ENCODE peak calls at places on chromosome 13, in six cellular contexts. S is mucosa of descending colon, E is stomach, A is body of pancreas, G is AG04450, V is fibroblast of mammary gland. B is an unnamed sample.
A peak's percentile ranks its signal among the peaks of the same experiment; 100 is the strongest.

GRCh38 chr13:75762066-75762937 is 126.2 kb downstream of the LMO7 start:
- DNase-seq in S (no peak), E (peak; percentile 26), A (no peak), G (no peak), V (peak; percentile 57), B (no peak)

GRCh38 chr13:44218501-44219240 is 155.0 kb upstream of the SERP2 start:
- DNase-seq in S (peak; percentile 60), E (peak; percentile 89), A (peak; percentile 75), G (no peak), V (peak; percentile 52), B (no peak)

GRCh38 chr13:53010374-53011105 is 18.1 kb upstream of the OLFM4 start:
- DNase-seq in S (peak; percentile 51), E (peak; percentile 77), A (peak; percentile 73), G (no peak), V (no peak), B (peak; percentile 9)

GRCh38 chr13:79477968-79478367 is 3.0 kb upstream of the NDFIP2 start:
- DNase-seq in S (no peak), E (no peak), A (no peak), G (no peak), V (no peak), B (no peak)

GRCh38 chr13:113995051-113995601 is 21.2 kb upstream of the C13orf46 start:
- DNase-seq in S (peak; percentile 17), E (no peak), A (no peak), G (no peak), V (no peak), B (no peak)

GRCh38 chr13:106382569-106382968 is 152.9 kb downstream of the EFNB2 start:
- DNase-seq in S (no peak), E (no peak), A (no peak), G (no peak), V (no peak), B (no peak)

GRCh38 chr13:30744056-30744684 is 8.8 kb downstream of the ALOX5AP start:
- DNase-seq in S (peak; percentile 54), E (peak; percentile 56), A (no peak), G (no peak), V (peak; percentile 58), B (no peak)

GRCh38 chr13:60591348-60591747 is 194.3 kb downstream of the TDRD3 start:
- DNase-seq in S (no peak), E (no peak), A (no peak), G (no peak), V (peak; percentile 93), B (no peak)

GRCh38 chr13:53848546-53848945 is 819.9 kb downstream of the OLFM4 start:
- DNase-seq in S (no peak), E (no peak), A (no peak), G (no peak), V (no peak), B (no peak)

GRCh38 chr13:22455036-22455435 is 725.7 kb upstream of the SGCG start:
- DNase-seq in S (no peak), E (no peak), A (no peak), G (no peak), V (no peak), B (peak; percentile 52)

GRCh38 chr13:21579754-21580316 is 24.1 kb downstream of the MICU2 start:
- DNase-seq in S (no peak), E (no peak), A (no peak), G (no peak), V (no peak), B (no peak)

GRCh38 chr13:54402495-54402894 is 1373.9 kb downstream of the OLFM4 start:
- DNase-seq in S (no peak), E (no peak), A (no peak), G (no peak), V (no peak), B (no peak)

GRCh38 chr13:91123456-91124127 is 223.9 kb upstream of the MIR17HG start:
- DNase-seq in S (no peak), E (no peak), A (no peak), G (no peak), V (no peak), B (no peak)

GRCh38 chr13:87042946-87043345 is 628.2 kb upstream of the SLITRK5 start:
- DNase-seq in S (no peak), E (no peak), A (no peak), G (no peak), V (peak; percentile 53), B (no peak)

GRCh38 chr13:113880651-113881611 is 17.1 kb upstream of the GAS6 start:
- DNase-seq in S (no peak), E (no peak), A (peak; percentile 13), G (no peak), V (no peak), B (no peak)

GRCh38 chr13:53778937-53779336 is 750.3 kb downstream of the OLFM4 start:
- DNase-seq in S (no peak), E (no peak), A (no peak), G (no peak), V (no peak), B (no peak)

GRCh38 chr13:48633695-48634094 is 20.0 kb upstream of the CYSLTR2 start:
- DNase-seq in S (no peak), E (no peak), A (no peak), G (no peak), V (no peak), B (no peak)

GRCh38 chr13:52414963-52415362 is 9.0 kb upstream of the THSD1 start:
- DNase-seq in S (no peak), E (no peak), A (no peak), G (no peak), V (peak; percentile 54), B (no peak)

GRCh38 chr13:70253834-70254233 is 145.6 kb upstream of the KLHL1 start:
- DNase-seq in S (no peak), E (no peak), A (no peak), G (no peak), V (no peak), B (peak; percentile 21)

GRCh38 chr13:113345486-113345885 is 18.4 kb downstream of the GRTP1 start:
- DNase-seq in S (no peak), E (no peak), A (no peak), G (no peak), V (no peak), B (no peak)

GRCh38 chr13:44024496-44025155 is 144.9 kb downstream of the LACC1 start:
- DNase-seq in S (no peak), E (no peak), A (no peak), G (no peak), V (no peak), B (no peak)

GRCh38 chr13:52459668-52460067 is 4.4 kb downstream of the CKAP2 start:
- DNase-seq in S (no peak), E (no peak), A (no peak), G (peak; percentile 21), V (peak; percentile 87), B (no peak)

DNA sequence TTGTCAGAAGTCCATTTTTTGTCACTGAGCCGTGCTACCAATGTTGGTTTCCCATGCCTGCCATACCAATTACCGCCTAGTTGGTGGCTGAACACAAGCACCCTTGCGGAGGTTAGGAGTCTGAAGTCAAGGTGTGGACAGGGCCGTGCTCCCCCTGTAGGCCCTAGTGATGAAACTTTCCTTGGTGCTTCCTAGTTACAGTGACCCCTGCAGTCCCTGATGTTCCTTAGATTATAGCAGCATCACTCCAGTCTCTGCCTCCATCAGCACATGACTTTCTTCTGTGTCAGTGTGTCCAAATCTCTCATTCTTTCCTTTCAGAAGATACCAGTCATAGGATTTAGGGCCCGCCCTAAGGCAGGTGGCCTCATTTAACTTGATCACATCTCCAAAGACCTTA is 99.0 kb downstream of the MYO16 start:
- DNase-seq in S (no peak), E (no peak), A (no peak), G (no peak), V (no peak), B (no peak)
- TF ChIP-seq CTCF in S (no peak), E (no peak), A (no peak), G (peak; percentile 3), V (no peak), B (peak; percentile 28)

GRCh38 chr13:99997702-99998219 is 16.2 kb downstream of the ZIC2 start:
- DNase-seq in S (peak; percentile 26), E (no peak), A (no peak), G (no peak), V (no peak), B (no peak)
- H3K4me3 ChIP-seq in S (no peak overlapping the region), E (no peak overlapping the region), A (no peak overlapping the region), G (no peak overlapping the region), V (no peak overlapping the region), B (no peak overlapping the region)

GRCh38 chr13:36509369-36509768 is 77.1 kb downstream of the CCNA1 start:
- DNase-seq in S (no peak), E (no peak), A (no peak), G (no peak), V (no peak), B (no peak)
- TF ChIP-seq CTCF in S (no peak), E (no peak), A (no peak), G (no peak), V (no peak), B (peak; percentile 16)

GRCh38 chr13:112134150-112135075 is 67.5 kb downstream of the SOX1 start:
- DNase-seq in S (no peak), E (peak; percentile 19), A (no peak), G (no peak), V (no peak), B (no peak)

GRCh38 chr13:112133489-112134149 is 66.7 kb downstream of the SOX1 start:
- DNase-seq in S (no peak), E (no peak), A (no peak), G (no peak), V (no peak), B (no peak)

GRCh38 chr13:112136095-112136494 is 69.1 kb downstream of the SOX1 start:
- DNase-seq in S (no peak), E (peak; percentile 15), A (no peak), G (no peak), V (no peak), B (no peak)

GRCh38 chr13:112140366-112140765 is 73.4 kb downstream of the SOX1 start:
- DNase-seq in S (no peak), E (peak; percentile 3), A (no peak), G (no peak), V (no peak), B (no peak)

DNA sequence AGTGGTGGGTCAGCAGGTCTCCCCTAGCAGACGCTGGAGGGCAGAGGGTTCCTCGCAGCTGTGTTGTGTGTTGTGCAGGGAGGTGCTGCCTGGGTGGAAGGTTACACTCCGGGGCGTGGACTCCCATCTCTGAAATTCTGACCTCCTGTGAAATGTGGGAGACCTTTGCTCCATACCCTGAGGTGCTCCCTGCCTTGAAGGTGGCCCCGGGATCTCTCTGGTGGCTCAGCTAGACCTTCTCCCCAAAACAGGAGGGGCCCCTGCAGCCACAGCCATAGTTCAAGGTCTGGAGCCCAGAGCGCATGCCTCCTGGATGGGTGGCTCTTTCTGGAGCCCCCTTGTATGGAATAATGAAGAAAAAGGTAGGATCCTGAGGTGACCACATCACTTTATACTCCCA is 70.2 kb downstream of the SOX1 start:
- DNase-seq in S (no peak), E (peak; percentile 8), A (no peak), G (no peak), V (no peak), B (no peak)
- H3K4me3 ChIP-seq in S (no peak overlapping the region), E (no peak overlapping the region), A (no peak overlapping the region), G (no peak overlapping the region), V (no peak overlapping the region), B (no peak overlapping the region)

DNA sequence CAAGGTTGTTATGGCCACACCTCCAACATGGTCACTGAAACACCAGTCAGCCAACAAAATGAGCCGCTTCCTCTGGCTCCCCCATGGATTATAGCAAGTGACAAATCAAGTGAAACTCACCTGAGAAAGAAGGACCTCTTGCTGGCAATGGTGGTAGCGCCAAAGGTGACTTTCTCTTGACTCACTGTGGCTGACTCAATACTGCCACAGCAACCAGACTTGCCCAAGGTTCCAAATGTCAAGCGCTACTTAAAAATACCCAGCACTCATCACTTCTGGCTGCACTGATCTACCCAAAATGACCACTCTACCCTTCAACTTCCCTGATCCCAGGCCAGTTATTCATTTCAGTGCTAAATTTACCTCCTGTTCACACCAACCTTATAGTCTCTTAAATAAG is 495.5 kb downstream of the FOXO1 start:
- DNase-seq in S (no peak), E (no peak), A (no peak), G (no peak), V (no peak), B (no peak)
- TF ChIP-seq CTCF in S (no peak), E (no peak), A (no peak), G (no peak), V (no peak), B (no peak)

B was measured in retinal pigment epithelial cell.